ENCODE peak calls at places on chromosomes 6 and 20, in ten cellular contexts. I is neural progenitor cell; L is astrocyte of the spinal cord; U is sciatic nerve; X is aorta; J is omental fat pad; P is amniotic stem cell; Z is activated CD4-positive, alpha-beta T cell treated with anti-CD3 and anti-CD28 coated beads for 48 hours; T is Peyer's patch; G is thoracic aorta. W is an unnamed sample.

GRCh38 chr6:69146385-69146784 is 511.3 kb downstream of the ADGRB3 start:
- DNase-seq in J (no peak), X (no peak), L (no peak), U (no peak), Z (no peak), T (no peak), G (no peak), P (no peak), I (no peak), W (no peak)

GRCh38 chr20:7257719-7258466 is 490.4 kb downstream of the BMP2 start:
- DNase-seq in U (no peak), I (no peak), T (no peak), Z (no peak), X (no peak), G (no peak), L (no peak), P (no peak), J (no peak), W (no peak)

GRCh38 chr6:149461670-149462069 is 23.1 kb downstream of the ZC3H12D start:
- DNase-seq in J (no peak), T (no peak), U (no peak), P (no peak), I (no peak), L (no peak), G (no peak), Z (no peak), X (no peak), W (no peak)

GRCh38 chr6:116902634-116903033 is 25.6 kb downstream of the RFX6 start:
- DNase-seq in Z (no peak), I (no peak), L (no peak), J (no peak), T (no peak), X (no peak), G (no peak), P (no peak), U (no peak), W (no peak)

GRCh38 chr6:134727068-134727467 is 222.8 kb downstream of the ALDH8A1 start:
- DNase-seq in J (no peak), U (no peak), L (no peak), I (no peak), T (no peak), Z (no peak), P (no peak), G (no peak), X (no peak), W (no peak)

GRCh38 chr20:51531141-51531710 is 11.3 kb downstream of the NFATC2 start:
- DNase-seq in Z (peak; percentile 88), G (no peak), I (no peak), P (no peak), J (no peak), X (no peak), U (no peak), L (peak; percentile 57), T (no peak), W (no peak)

GRCh38 chr6:11650711-11651110 is 113.2 kb downstream of the TMEM170B start:
- DNase-seq in U (no peak), X (no peak), I (no peak), J (no peak), G (no peak), L (no peak), T (no peak), P (no peak), Z (no peak), W (no peak)

GRCh38 chr6:72952808-72953630 is 272.3 kb downstream of the KHDC1L start:
- DNase-seq in P (no peak), L (peak; percentile 42), J (no peak), X (no peak), U (no peak), T (no peak), I (no peak), Z (no peak), G (no peak), W (no peak)

GRCh38 chr6:52420668-52421358 is 671 bp downstream of the EFHC1 start:
- DNase-seq in J (no peak), T (no peak), I (peak; percentile 50), G (no peak), U (no peak), Z (no peak), X (no peak), L (peak; percentile 42), P (no peak), W (no peak)

GRCh38 chr6:14074723-14075503 is 42.7 kb upstream of the CD83 start:
- DNase-seq in I (no peak), Z (no peak), P (no peak), J (no peak), X (no peak), L (peak; percentile 56), G (no peak), U (no peak), T (no peak), W (no peak)

GRCh38 chr6:40778186-40778585 is 191.0 kb upstream of the LRFN2 start:
- DNase-seq in U (no peak), G (no peak), X (no peak), Z (no peak), J (no peak), T (no peak), L (peak; percentile 6), P (no peak), I (no peak), W (no peak)

GRCh38 chr6:131831392-131831791 is 23.6 kb downstream of the ENPP1 start:
- DNase-seq in P (no peak), T (no peak), U (no peak), Z (no peak), G (no peak), X (no peak), J (no peak), I (no peak), L (peak; percentile 65), W (no peak)

GRCh38 chr6:98769546-98769945 is 64.8 kb upstream of the POU3F2 start:
- DNase-seq in X (no peak), J (no peak), L (peak; percentile 36), Z (peak; percentile 12), I (peak; percentile 23), U (no peak), G (no peak), T (no peak), P (no peak), W (no peak)

GRCh38 chr6:142946924-142947701 is 2.1 kb upstream of the HIVEP2 start:
- DNase-seq in T (peak; percentile 84), U (peak; percentile 91), Z (peak; percentile 86), X (peak; percentile 87), L (peak; percentile 79), G (peak; percentile 32), I (peak; percentile 73), P (peak; percentile 37), J (peak; percentile 59), W (peak; percentile 10)

GRCh38 chr6:81906041-81906440 is 153.6 kb upstream of the TENT5A start:
- DNase-seq in L (no peak), J (no peak), G (no peak), I (no peak), Z (no peak), T (no peak), U (no peak), P (no peak), X (no peak), W (no peak)

GRCh38 chr6:170193326-170193821 is 97.5 kb downstream of the DLL1 start:
- DNase-seq in J (no peak), I (no peak), U (no peak), L (no peak), T (no peak), Z (no peak), X (no peak), G (no peak), P (no peak), W (no peak)

GRCh38 chr6:74117113-74117512 is 421.1 kb downstream of the CD109 start:
- DNase-seq in L (no peak), G (no peak), X (no peak), I (no peak), P (no peak), T (no peak), U (no peak), Z (no peak), J (no peak), W (no peak)

GRCh38 chr20:55415567-55416142 is 589.7 kb downstream of the CBLN4 start:
- DNase-seq in I (peak; percentile 44), Z (no peak), J (no peak), L (no peak), P (no peak), G (no peak), T (no peak), U (no peak), X (no peak), W (no peak)

GRCh38 chr6:123997223-123997622 is 193.6 kb downstream of the NKAIN2 start:
- DNase-seq in I (no peak), P (no peak), X (no peak), Z (no peak), U (no peak), J (no peak), T (no peak), G (no peak), L (no peak), W (no peak)

GRCh38 chr6:5121479-5121878 is 36.3 kb downstream of the PPP1R3G start:
- DNase-seq in Z (no peak), X (no peak), P (no peak), L (no peak), U (no peak), I (no peak), G (no peak), J (no peak), T (no peak), W (no peak)

GRCh38 chr6:134517145-134517658 is 199.3 kb upstream of the SGK1 start:
- DNase-seq in I (peak; percentile 50), Z (no peak), G (no peak), L (peak; percentile 90), U (peak; percentile 68), P (peak; percentile 10), X (peak; percentile 79), J (peak; percentile 32), T (no peak), W (peak; percentile 31)

GRCh38 chr6:18528084-18528743 is 141.1 kb downstream of the RNF144B start:
- DNase-seq in P (no peak), G (no peak), J (no peak), U (no peak), T (no peak), Z (no peak), L (peak; percentile 19), I (no peak), X (no peak), W (no peak)

GRCh38 chr6:19477563-19477962 is 359.6 kb upstream of the ID4 start:
- DNase-seq in Z (no peak), T (no peak), J (no peak), L (no peak), U (no peak), X (no peak), P (no peak), G (no peak), I (no peak), W (no peak)

GRCh38 chr20:9829835-9830234 is 9.0 kb downstream of the PAK5 start:
- DNase-seq in J (no peak), X (no peak), I (peak; percentile 29), T (no peak), L (no peak), Z (no peak), G (no peak), U (no peak), P (no peak), W (no peak)

GRCh38 chr20:2122921-2123320 is 21.3 kb downstream of the STK35 start:
- DNase-seq in L (peak; percentile 65), J (no peak), X (no peak), U (no peak), Z (no peak), I (no peak), G (no peak), T (no peak), P (no peak), W (no peak)

GRCh38 chr6:161908872-161909271 is 635.0 kb upstream of the AGPAT4 start:
- DNase-seq in X (no peak), P (no peak), L (peak; percentile 31), J (no peak), I (no peak), G (no peak), Z (no peak), U (no peak), T (no peak), W (no peak)

GRCh38 chr20:63545814-63546213 is 1.7 kb downstream of the SRMS start:
- DNase-seq in J (no peak), X (no peak), I (no peak), U (no peak), G (no peak), L (no peak), P (no peak), T (peak; percentile 40), Z (no peak), W (no peak)

GRCh38 chr20:54981181-54981580 is 505.8 kb downstream of the DOK5 start:
- DNase-seq in T (no peak), X (no peak), Z (no peak), U (no peak), P (no peak), J (no peak), G (no peak), I (no peak), L (no peak), W (no peak)